ENCODE peak calls at places on chromosomes 4 and X, in seven cellular contexts. S is stimulated activated effector memory CD8-positive, alpha-beta T cell treated with anti-CD3 and anti-CD28 coated beads, Interleukin-12 subunit alpha, Interleukin-12 subunit beta, amount 100 ng/mL, for 72 hours; H is stimulated activated CD8-positive, alpha-beta memory T cell treated with anti-CD3 and anti-CD28 coated beads, Interleukin-2, amount 100 ng/mL, for 48 hours; A is LHCN-M2; F is NCI-H1105 treated with DMSO at 0.1 percent for 48 hours; T is NCI-H187; N is CD4-positive, alpha-beta T cell. R is an unnamed sample.
A peak's percentile ranks its signal among the peaks of the same experiment; 100 is the strongest.

GRCh38 chr4:108099838-108100237 is 68.9 kb downstream of the LEF1 start:
- DNase-seq in N (no peak), T (no peak), H (no peak), S (no peak), F (no peak), A (no peak), R (no peak)

GRCh38 chrX:139890991-139891700 is 41.7 kb downstream of the ATP11C start:
- DNase-seq in N (no peak), T (no peak), H (no peak), F (no peak), S (no peak), A (peak; percentile 72), R (no peak)

GRCh38 chrX:48794993-48795501 is 6.8 kb upstream of the HDAC6 start:
- DNase-seq in F (no peak), H (no peak), A (peak; percentile 34), T (no peak), S (no peak), N (no peak), R (no peak)

GRCh38 chr4:924107-925096 is 7.7 kb downstream of the GAK start:
- DNase-seq in N (no peak), S (no peak), T (peak; percentile 43), H (peak; percentile 30), A (no peak), F (no peak), R (no peak)

GRCh38 chr4:100582146-100582545 is 64.3 kb upstream of the EMCN start:
- DNase-seq in H (no peak), S (no peak), F (no peak), N (no peak), A (no peak), T (no peak), R (no peak)

GRCh38 chr4:17494258-17494657 is 17.6 kb downstream of the QDPR start:
- DNase-seq in H (no peak), F (no peak), A (peak; percentile 90), T (no peak), N (no peak), S (no peak), R (peak; percentile 77)

GRCh38 chr4:119744580-119744979 is 116.0 kb upstream of the PDE5A start:
- DNase-seq in A (no peak), N (no peak), T (no peak), F (no peak), S (no peak), H (no peak), R (no peak)

GRCh38 chrX:107537815-107538214 is 88.4 kb downstream of the FRMPD3 start:
- DNase-seq in S (no peak), T (no peak), N (peak; percentile 0), H (peak; percentile 2), A (peak; percentile 44), F (no peak), R (peak; percentile 46)

GRCh38 chr4:71614626-71615025 is 169.3 kb downstream of the GC start:
- DNase-seq in F (no peak), N (no peak), H (no peak), A (no peak), S (no peak), T (no peak), R (no peak)

GRCh38 chrX:34849371-34849770 is 93.2 kb upstream of the FAM47B start:
- DNase-seq in H (no peak), F (no peak), T (no peak), A (no peak), S (no peak), N (no peak), R (no peak)

GRCh38 chrX:7242613-7243012 is 94.7 kb upstream of the PUDP start:
- DNase-seq in A (no peak), F (no peak), H (no peak), N (no peak), T (no peak), S (no peak), R (no peak)

GRCh38 chr4:23162275-23162674 is 469.5 kb downstream of the GBA3 start:
- DNase-seq in N (no peak), A (no peak), T (no peak), H (no peak), F (no peak), S (no peak), R (no peak)